ENCODE peak calls at places on chromosomes 6 and 20, in ten cellular contexts. Q, U, K, Z, M, N, W, R, X and S are unnamed samples.

GRCh38 chr6:7148100-7148822 is 40.5 kb downstream of the RREB1 start:
- DNase-seq in Q (no peak), U (no peak), K (no peak), Z (no peak), M (no peak), N (no peak), W (no peak), R (peak), X (peak), S (no peak)

GRCh38 chr20:2986466-2986865 is 57.0 kb upstream of the GNRH2 start:
- DNase-seq in Q (no peak), U (no peak), K (no peak), Z (no peak), M (no peak), N (no peak), W (no peak), R (peak), X (peak), S (no peak)

GRCh38 chr20:3000852-3001523 is 42.4 kb upstream of the GNRH2 start:
- DNase-seq in Q (peak), U (no peak), K (no peak), Z (no peak), M (no peak), N (no peak), W (peak), R (peak), X (peak), S (no peak)

GRCh38 chr6:154805288-154805911 is 72.2 kb downstream of the SCAF8 start:
- DNase-seq in Q (peak), U (no peak), K (no peak), Z (no peak), M (no peak), N (no peak), W (peak), R (peak), X (peak), S (no peak)

GRCh38 chr6:84539122-84539856 is 225.1 kb downstream of the TBX18 start:
- DNase-seq in Q (no peak), U (no peak), K (no peak), Z (no peak), M (no peak), N (no peak), W (no peak), R (no peak), X (no peak), S (no peak)

GRCh38 chr20:6489361-6490154 is 277.9 kb upstream of the BMP2 start:
- DNase-seq in Q (no peak), U (no peak), K (no peak), Z (no peak), M (no peak), N (no peak), W (no peak), R (peak), X (no peak), S (no peak)

GRCh38 chr6:5173862-5174643 is 86.7 kb downstream of the LYRM4 start:
- DNase-seq in Q (no peak), U (no peak), K (no peak), Z (no peak), M (peak), N (no peak), W (no peak), R (no peak), X (peak), S (no peak)

GRCh38 chr20:38108438-38109024 is 56.5 kb downstream of the TGM2 start:
- DNase-seq in Q (no peak), U (peak), K (peak), Z (no peak), M (no peak), N (no peak), W (no peak), R (no peak), X (peak), S (no peak)

GRCh38 chr6:64290867-64291266 is 655.3 kb downstream of the PHF3 start:
- DNase-seq in Q (no peak), U (no peak), K (no peak), Z (no peak), M (no peak), N (no peak), W (no peak), R (no peak), X (peak), S (no peak)

GRCh38 chr6:158304254-158304653 is 8.0 kb upstream of the TULP4 start:
- DNase-seq in Q (no peak), U (no peak), K (no peak), Z (no peak), M (no peak), N (no peak), W (no peak), R (no peak), X (no peak), S (no peak)

GRCh38 chr6:158303210-158303731 is 9.0 kb upstream of the TULP4 start:
- DNase-seq in Q (no peak), U (no peak), K (no peak), Z (no peak), M (no peak), N (no peak), W (no peak), R (peak), X (no peak), S (no peak)
- TF ChIP-seq POLR2A in Q (no peak), U (no peak), K (no peak), Z (no peak), M (no peak), N (no peak), W (no peak), R (no peak), X (no peak), S (no peak)

DNA sequence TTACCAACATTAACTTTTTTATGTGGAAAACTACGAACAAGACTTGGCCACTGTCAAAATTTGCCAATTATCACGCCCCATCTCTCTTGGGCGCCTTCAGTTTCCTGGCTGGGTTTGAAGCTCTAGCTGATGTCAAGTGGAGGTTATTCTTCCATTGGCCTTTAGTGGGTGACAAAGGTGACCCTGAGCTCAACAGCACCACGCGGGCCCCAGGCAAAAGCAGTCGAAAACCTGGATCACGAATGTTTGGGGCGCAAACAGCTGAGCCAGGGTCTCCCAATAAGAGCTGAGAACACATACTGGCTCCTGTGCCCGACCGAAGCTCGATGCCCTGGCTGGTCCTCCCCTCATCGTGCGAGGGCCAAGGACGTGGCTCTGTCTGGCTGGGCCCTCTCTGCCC is 26.8 kb downstream of the SLC17A9 start:
- DNase-seq in Q (no peak), U (no peak), K (no peak), Z (no peak), M (no peak), N (no peak), W (no peak), R (no peak), X (no peak), S (no peak)
- TF ChIP-seq POLR2A in Q (no peak), U (no peak), K (no peak), Z (no peak), M (no peak), N (no peak), W (no peak), R (no peak), X (no peak), S (no peak)

DNA sequence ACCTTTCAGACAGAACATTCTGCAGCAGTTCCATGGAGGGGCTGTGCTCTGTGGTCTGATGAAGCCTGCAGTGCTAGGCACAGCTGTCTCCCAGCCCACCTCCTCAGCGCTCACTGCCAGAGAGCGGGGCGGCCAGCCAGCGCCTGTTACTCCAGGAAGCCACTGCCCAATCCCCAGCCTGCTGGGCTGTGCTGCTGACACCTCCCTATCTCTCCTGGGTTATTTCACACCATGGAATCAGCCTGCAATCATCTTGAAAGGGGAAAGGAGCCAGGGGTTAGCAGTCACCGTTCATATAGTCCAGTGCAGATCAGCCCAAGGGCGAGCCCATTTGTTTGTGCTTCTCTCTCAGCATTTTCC is 46.3 kb upstream of the NHSL1 start:
- DNase-seq in Q (no peak), U (peak), K (peak), Z (no peak), M (peak), N (peak), W (no peak), R (no peak), X (peak), S (peak)
- TF ChIP-seq POLR2A in Q (no peak), U (no peak), K (no peak), Z (no peak), M (no peak), N (no peak), W (no peak), R (no peak), X (no peak), S (no peak)

GRCh38 chr20:12644481-12644880 is 364.3 kb upstream of the SPTLC3 start:
- DNase-seq in Q (no peak), U (no peak), K (no peak), Z (no peak), M (no peak), N (no peak), W (no peak), R (no peak), X (no peak), S (no peak)
- TF ChIP-seq POLR2A in Q (no peak), U (no peak), K (no peak), Z (no peak), M (no peak), N (no peak), W (no peak), R (no peak), X (no peak), S (no peak)

GRCh38 chr6:29964904-29965872 is 22.9 kb downstream of the HLA-A start:
- DNase-seq in Q (peak), U (peak), K (peak), Z (no peak), M (peak), N (no peak), W (peak), R (peak), X (peak), S (peak)
- TF ChIP-seq POLR2A in Q (peak), U (no peak), K (no peak), Z (no peak), M (peak), N (no peak), W (peak), R (no peak), X (no peak), S (no peak)

GRCh38 chr6:21596379-21597242 is 3.1 kb downstream of the SOX4 start:
- DNase-seq in Q (peak), U (peak), K (peak), Z (peak), M (peak), N (peak), W (peak), R (peak), X (peak), S (peak)
- TF ChIP-seq POLR2A in Q (no peak), U (no peak), K (no peak), Z (no peak), M (no peak), N (no peak), W (no peak), R (no peak), X (no peak), S (no peak)

DNA sequence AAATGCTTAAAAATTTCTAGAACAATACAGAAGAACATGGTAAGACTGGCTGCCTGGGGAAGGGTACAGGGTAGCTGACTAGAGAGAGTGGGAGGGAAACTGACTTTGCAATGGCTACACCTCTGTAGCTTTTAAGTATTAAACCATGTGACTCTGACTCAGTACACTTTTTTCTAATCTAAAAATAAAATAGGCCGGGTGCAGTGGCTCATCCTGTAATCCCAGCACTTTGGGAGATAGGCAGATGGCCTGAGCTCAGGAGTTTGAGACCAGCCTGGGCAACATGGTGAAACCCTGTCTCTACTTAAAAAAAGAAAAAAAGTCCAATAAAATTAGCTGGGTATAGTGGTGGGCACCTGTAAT is 18.5 kb downstream of the ATP9A start:
- DNase-seq in Q (no peak), U (no peak), K (no peak), Z (no peak), M (no peak), N (no peak), W (no peak), R (no peak), X (peak), S (no peak)
- TF ChIP-seq POLR2A in Q (no peak), U (no peak), K (no peak), Z (no peak), M (no peak), N (no peak), W (no peak), R (no peak), X (no peak), S (no peak)

GRCh38 chr20:19990911-19991707 is 26.1 kb upstream of the NAA20 start:
- DNase-seq in Q (no peak), U (no peak), K (no peak), Z (no peak), M (no peak), N (no peak), W (no peak), R (no peak), X (no peak), S (no peak)

GRCh38 chr20:19995220-19995863 is 21.8 kb upstream of the NAA20 start:
- DNase-seq in Q (peak), U (no peak), K (no peak), Z (no peak), M (no peak), N (no peak), W (peak), R (peak), X (peak), S (no peak)

GRCh38 chr20:19993937-19994667 is 23.1 kb upstream of the NAA20 start:
- DNase-seq in Q (no peak), U (peak), K (no peak), Z (no peak), M (no peak), N (no peak), W (no peak), R (no peak), X (peak), S (no peak)

GRCh38 chr20:19991826-19992225 is 25.3 kb upstream of the NAA20 start:
- DNase-seq in Q (no peak), U (no peak), K (no peak), Z (no peak), M (no peak), N (no peak), W (no peak), R (no peak), X (peak), S (no peak)

GRCh38 chr20:19992996-19993908 is 23.9 kb upstream of the NAA20 start:
- DNase-seq in Q (peak), U (peak), K (no peak), Z (no peak), M (no peak), N (no peak), W (no peak), R (no peak), X (peak), S (no peak)
- TF ChIP-seq POLR2A in Q (no peak), U (no peak), K (no peak), Z (no peak), M (no peak), N (no peak), W (no peak), R (no peak), X (no peak), S (no peak)